ENCODE peak calls at places on chromosomes 2 and 18, in four cellular contexts. U is heart right ventricle, E is neural progenitor cell, K is uterus. V is an unnamed sample. For H3K4me1, the result is how much of the 10 kb centered on the place peaks cover.

GRCh38 chr2:178700922-178701342 is 106.3 kb downstream of the TTN start:
- DNase-seq in U (no peak), E (peak), K (no peak), V (no peak)

GRCh38 chr2:20333738-20334137 is 16.9 kb downstream of the PUM2 start:
- DNase-seq in U (no peak), E (no peak), K (no peak), V (no peak)

GRCh38 chr2:182280128-182280527 is 146.7 kb downstream of the PDE1A start:
- DNase-seq in U (no peak), E (no peak), K (no peak), V (no peak)

GRCh38 chr2:53755022-53755630 is 12.5 kb upstream of the CHAC2 start:
- DNase-seq in U (peak), E (no peak), K (no peak), V (no peak)

GRCh38 chr2:38716185-38716584 is 35.0 kb downstream of the SRSF7 start:
- DNase-seq in U (no peak), E (no peak), K (no peak), V (no peak)

GRCh38 chr2:59985923-59986322 is 567.5 kb downstream of the BCL11A start:
- DNase-seq in U (no peak), E (no peak), K (no peak), V (no peak)

GRCh38 chr2:56325661-56326345 is 142.0 kb downstream of the CCDC85A start:
- DNase-seq in U (no peak), E (no peak), K (no peak), V (no peak)

GRCh38 chr2:226747288-226747687 is 52.3 kb downstream of the IRS1 start:
- DNase-seq in U (no peak), E (no peak), K (no peak), V (no peak)

GRCh38 chr2:112767693-112768380 is 3.4 kb upstream of the CKAP2L start:
- DNase-seq in U (no peak), E (no peak), K (no peak), V (no peak)

GRCh38 chr18:59623456-59624383 is 73.5 kb downstream of the CCBE1 start:
- DNase-seq in U (no peak), E (no peak), K (peak), V (no peak)

GRCh38 chr2:114128255-114128654 is 238.4 kb downstream of the ACTR3 start:
- DNase-seq in U (no peak), E (no peak), K (no peak), V (no peak)

GRCh38 chr18:41579185-41579584 is 375.8 kb upstream of the PIK3C3 start:
- DNase-seq in U (no peak), E (no peak), K (no peak), V (no peak)

GRCh38 chr18:67425724-67426123 is 90.8 kb downstream of the DSEL start:
- DNase-seq in U (no peak), E (no peak), K (no peak), V (no peak)

GRCh38 chr18:49096021-49096420 is 145.3 kb upstream of the SMAD7 start:
- DNase-seq in U (no peak), E (no peak), K (no peak), V (no peak)

GRCh38 chr2:19989681-19990415 is at the start of gene WDR35:
- DNase-seq in U (peak), E (peak), K (peak), V (peak)

GRCh38 chr2:237714690-237715458 is 83.7 kb upstream of the RBM44 start:
- DNase-seq in U (no peak), E (peak), K (peak), V (no peak)

GRCh38 chr2:40105593-40105992 is 326.5 kb upstream of the THUMPD2 start:
- DNase-seq in U (no peak), E (no peak), K (no peak), V (no peak)

GRCh38 chr18:78868330-78869316 is 111.0 kb upstream of the SALL3 start:
- DNase-seq in U (no peak), E (no peak), K (no peak), V (no peak)

GRCh38 chr2:233456934-233457333 is 102.6 kb downstream of the DGKD start:
- DNase-seq in U (no peak), E (no peak), K (no peak), V (no peak)

GRCh38 chr2:171553858-171554257 is 31.6 kb downstream of the CYBRD1 start:
- DNase-seq in U (no peak), E (no peak), K (no peak), V (no peak)

GRCh38 chr18:22324191-22325131 is 93.3 kb downstream of the CTAGE1 start:
- DNase-seq in U (peak), E (peak), K (peak), V (no peak)

GRCh38 chr2:127080226-127080940 is 26.6 kb downstream of the BIN1 start:
- DNase-seq in U (no peak), E (no peak), K (no peak), V (peak)

GRCh38 chr2:127079358-127079920 is 27.5 kb downstream of the BIN1 start:
- DNase-seq in U (no peak), E (no peak), K (no peak), V (no peak)

GRCh38 chr2:127081826-127082633 is 24.9 kb downstream of the BIN1 start:
- DNase-seq in U (no peak), E (no peak), K (peak), V (peak)

GRCh38 chr2:127082974-127083373 is 24.0 kb downstream of the BIN1 start:
- DNase-seq in U (no peak), E (no peak), K (no peak), V (no peak)

GRCh38 chr2:127080941-127081769 is 25.8 kb downstream of the BIN1 start:
- DNase-seq in U (no peak), E (no peak), K (peak), V (peak)
- H3K4me1 ChIP-seq in U (under half), E (under half), K (under half), V (half or more)

GRCh38 chr2:50787636-50788035 is 244.3 kb downstream of the NRXN1 start:
- DNase-seq in U (no peak), E (no peak), K (no peak), V (no peak)

GRCh38 chr2:50786345-50786744 is 245.6 kb downstream of the NRXN1 start:
- DNase-seq in U (no peak), E (peak), K (no peak), V (no peak)

GRCh38 chr2:50785781-50786180 is 246.2 kb downstream of the NRXN1 start:
- DNase-seq in U (no peak), E (no peak), K (no peak), V (no peak)

GRCh38 chr2:50791271-50791670 is 240.7 kb downstream of the NRXN1 start:
- DNase-seq in U (no peak), E (no peak), K (no peak), V (no peak)
- H3K4me3 ChIP-seq in U (no peak), E (no peak), K (no peak), V (no peak)

GRCh38 chr2:157790780-157791179 is 85.3 kb downstream of the ACVR1 start:
- DNase-seq in U (no peak), E (no peak), K (no peak), V (no peak)

GRCh38 chr2:157789161-157789720 is 86.9 kb downstream of the ACVR1 start:
- DNase-seq in U (no peak), E (no peak), K (no peak), V (no peak)

GRCh38 chr2:157789933-157790511 is 86.1 kb downstream of the ACVR1 start:
- DNase-seq in U (peak), E (peak), K (peak), V (no peak)

GRCh38 chr2:157792345-157793052 is 83.6 kb downstream of the ACVR1 start:
- DNase-seq in U (no peak), E (no peak), K (no peak), V (no peak)

DNA sequence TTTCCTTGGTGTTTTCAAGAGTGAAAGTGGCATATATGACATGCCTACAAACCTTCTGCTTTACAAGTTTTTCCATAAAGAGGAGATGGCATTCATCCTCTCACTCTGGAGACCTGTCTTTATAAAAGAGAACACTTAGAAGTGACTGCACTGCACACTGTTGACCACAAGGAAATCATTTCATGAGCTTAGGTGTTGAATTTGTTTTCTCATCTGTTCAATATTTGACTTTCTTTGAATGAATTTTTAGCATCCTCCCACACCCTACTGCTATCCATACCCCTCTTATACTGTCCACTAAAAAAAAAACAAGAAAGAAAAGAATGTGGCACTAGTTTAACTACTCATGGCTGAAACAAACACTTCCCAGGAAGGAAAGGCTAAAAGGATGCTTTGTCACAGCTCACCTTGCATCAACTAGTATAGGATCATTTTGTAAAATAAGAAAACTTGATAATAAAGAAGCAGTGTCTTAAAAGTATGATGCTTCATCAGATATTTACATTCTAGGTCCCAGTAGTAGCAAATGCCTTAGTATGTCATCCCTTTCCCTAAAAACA is 83.0 kb downstream of the ACVR1 start:
- DNase-seq in U (no peak), E (no peak), K (no peak), V (no peak)
- TF ChIP-seq CTCF in U (no peak), E (peak), K (no peak), V (no peak)

GRCh38 chr18:28161608-28162599 is 15.0 kb downstream of the CDH2 start:
- DNase-seq in U (no peak), E (no peak), K (no peak), V (no peak)
- H3K4me1 ChIP-seq in U (under half), E (half or more), K (under half), V (under half)

DNA sequence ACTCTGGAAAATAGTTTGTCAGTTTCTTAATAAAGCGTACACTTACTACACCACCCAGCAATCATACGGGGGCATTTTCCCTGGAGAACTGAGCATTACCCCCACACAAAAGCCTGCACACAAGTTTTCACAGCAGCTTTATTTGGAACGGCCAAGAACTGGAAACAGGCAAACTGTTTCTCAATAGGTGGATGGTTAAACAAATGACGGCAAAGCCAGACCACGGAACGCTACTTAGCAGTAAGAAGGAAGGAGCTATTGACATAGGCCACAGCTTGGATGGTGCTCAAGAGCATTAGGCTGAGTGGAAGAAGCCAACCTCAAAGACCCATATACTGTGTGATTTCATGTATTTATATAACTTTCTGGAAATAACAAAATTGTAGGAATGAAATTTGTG is 9.0 kb downstream of the MALL start:
- DNase-seq in U (no peak), E (no peak), K (no peak), V (no peak)
- H3K4me3 ChIP-seq in U (no peak), E (no peak), K (no peak), V (no peak)

DNA sequence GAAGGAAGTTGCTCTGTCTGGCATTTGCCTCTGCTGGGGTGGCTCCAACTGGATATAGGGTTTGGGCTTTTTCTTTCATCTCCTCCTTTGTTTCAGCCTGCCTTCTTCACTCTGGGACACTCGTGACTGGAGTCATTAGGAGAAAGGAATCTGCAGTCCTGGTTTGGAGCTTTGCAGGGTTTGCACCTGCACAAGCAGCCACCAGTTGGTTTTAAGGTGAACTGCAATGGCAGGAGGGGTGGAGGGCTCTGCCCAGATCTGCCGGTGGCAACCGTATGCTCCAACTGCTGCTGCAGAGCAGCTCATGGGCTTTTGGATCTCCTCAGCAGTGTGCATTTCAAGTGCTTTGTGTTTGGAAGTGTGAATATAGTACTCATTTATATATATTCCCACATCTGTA is 131.3 kb upstream of the MGAT5 start:
- DNase-seq in U (no peak), E (peak), K (no peak), V (no peak)
- TF ChIP-seq CTCF in U (no peak), E (peak), K (no peak), V (peak)

GRCh38 chr2:36087344-36087743 is 268.2 kb upstream of the CRIM1 start:
- DNase-seq in U (no peak), E (no peak), K (no peak), V (no peak)

GRCh38 chr2:36088716-36089328 is 266.8 kb upstream of the CRIM1 start:
- DNase-seq in U (no peak), E (no peak), K (no peak), V (no peak)
- H3K4me1 ChIP-seq in U (under half), E (under half), K (under half), V (under half)

DNA sequence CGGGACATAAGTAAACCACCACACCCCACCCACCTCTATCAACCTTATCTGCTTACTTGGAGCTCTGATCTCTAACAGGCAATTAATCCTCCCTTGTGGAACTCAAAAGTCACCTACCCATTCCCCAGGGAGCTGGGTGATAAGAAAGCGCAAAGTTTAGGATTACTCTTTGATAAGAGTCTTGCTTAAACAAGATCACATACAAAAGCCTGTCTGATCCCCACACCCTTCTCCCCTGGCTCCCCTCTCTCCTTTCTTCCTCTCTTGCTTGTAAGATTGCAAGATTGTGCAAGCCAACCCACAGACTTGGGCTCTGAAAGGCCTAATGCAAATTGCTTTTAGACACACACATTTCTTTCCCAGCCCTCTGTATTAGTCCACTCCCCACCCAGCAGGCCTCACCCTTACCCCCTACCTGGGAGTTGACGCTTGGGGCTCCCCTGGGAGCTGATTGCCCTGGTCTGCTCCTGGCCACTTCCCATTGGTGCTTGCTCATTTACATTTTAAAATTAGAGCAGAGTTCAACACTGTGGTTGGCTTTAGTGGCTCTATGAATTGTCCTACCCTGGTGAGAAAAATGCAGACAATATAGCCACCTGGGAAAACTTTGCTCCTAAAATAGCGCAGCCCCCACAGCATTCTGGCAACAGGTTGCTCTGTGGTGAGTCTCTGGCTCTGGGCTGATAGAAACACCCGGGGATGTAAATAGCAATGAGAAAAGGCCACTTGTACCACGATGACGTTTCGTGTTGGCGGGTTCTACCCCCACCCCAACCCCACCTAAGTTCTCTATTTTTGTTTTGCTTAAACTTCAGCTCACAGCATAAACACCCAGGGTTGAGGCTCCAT is 92.8 kb upstream of the MSH2 start:
- DNase-seq in U (no peak), E (peak), K (no peak), V (no peak)
- H3K4me3 ChIP-seq in U (no peak), E (no peak), K (no peak), V (no peak)

GRCh38 chr2:26235089-26235488 is 9.3 kb downstream of the HADHA start:
- DNase-seq in U (no peak), E (no peak), K (no peak), V (no peak)
- TF ChIP-seq CTCF in U (peak), E (peak), K (peak), V (no peak)